ENCODE peak calls at places on chromosomes 16 and 17, in six cellular contexts. U is lower lobe of right lung, W is ovary, R is neural progenitor cell, S is left lung, O is sigmoid colon. Q is an unnamed sample.

GRCh38 chr17:80328620-80329380 is 68.1 kb downstream of the RNF213 start:
- DNase-seq in O (no peak), R (no peak), U (no peak), W (no peak), S (peak; percentile 13), Q (no peak)

GRCh38 chr17:8117980-8118768 is at the start of gene ALOXE3:
- DNase-seq in O (peak; percentile 84), W (peak; percentile 23), R (peak; percentile 59), S (peak; percentile 78), U (no peak), Q (no peak)

GRCh38 chr16:85465328-85466307 is 147.5 kb upstream of the GSE1 start:
- DNase-seq in S (no peak), U (no peak), R (no peak), O (no peak), W (peak; percentile 81), Q (peak; percentile 73)

GRCh38 chr17:83124871-83125514 is 45.6 kb downstream of the METRNL start:
- DNase-seq in O (peak; percentile 59), S (peak; percentile 57), U (peak; percentile 41), W (peak; percentile 5), R (no peak), Q (peak; percentile 65)

GRCh38 chr16:50467943-50468748 is 80.0 kb upstream of the NKD1 start:
- DNase-seq in W (peak; percentile 24), R (peak; percentile 93), S (peak; percentile 79), O (peak; percentile 62), U (no peak), Q (no peak)

GRCh38 chr16:24572069-24572468 is 32.7 kb downstream of the RBBP6 start:
- DNase-seq in O (no peak), S (no peak), U (no peak), R (no peak), W (no peak), Q (no peak)

GRCh38 chr17:55672585-55673501 is 49.8 kb downstream of the TMEM100 start:
- DNase-seq in R (no peak), W (no peak), O (peak; percentile 62), U (no peak), S (no peak), Q (no peak)

GRCh38 chr17:65359016-65359415 is 202.4 kb downstream of the AXIN2 start:
- DNase-seq in S (no peak), O (no peak), R (no peak), W (no peak), U (no peak), Q (no peak)

GRCh38 chr16:14193316-14193871 is 122.3 kb downstream of the MRTFB start:
- DNase-seq in S (no peak), U (no peak), W (no peak), O (no peak), R (no peak), Q (no peak)

GRCh38 chr17:5502552-5502951 is 16.2 kb downstream of the MIS12 start:
- DNase-seq in O (no peak), W (no peak), R (no peak), S (no peak), U (no peak), Q (no peak)
- TF ChIP-seq CTCF in O (no peak), W (no peak), R (no peak), S (no peak), U (no peak), Q (no peak)

DNA sequence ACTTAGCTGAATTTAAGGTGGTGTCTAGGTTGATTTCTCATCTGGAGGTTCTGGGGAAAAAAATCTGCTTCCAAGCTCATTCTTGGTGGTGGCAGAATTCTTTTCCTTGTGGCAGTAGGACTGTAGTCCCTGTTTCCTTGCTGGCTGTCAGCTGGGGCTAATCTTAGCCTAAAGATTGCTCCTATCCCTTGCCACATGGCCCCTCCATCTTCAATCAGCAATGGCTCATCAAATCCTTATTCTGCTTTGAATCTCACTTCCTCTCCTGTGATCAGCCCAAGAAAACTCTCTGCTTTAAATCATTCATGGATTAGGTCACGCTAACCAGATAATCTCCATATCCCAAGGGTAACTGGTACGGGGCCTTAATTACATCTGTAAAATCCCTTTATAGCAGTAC is 6.6 kb downstream of the FAM20A start:
- DNase-seq in S (no peak), W (no peak), R (no peak), U (no peak), O (no peak), Q (no peak)
- H3K36me3 ChIP-seq in S (peaks cover 24% of the 10 kb centered on the region), W (no peaks in the 10 kb centered on the region), R (no peaks in the 10 kb centered on the region), U (no peaks in the 10 kb centered on the region), O (no peaks in the 10 kb centered on the region), Q (no peaks in the 10 kb centered on the region)

DNA sequence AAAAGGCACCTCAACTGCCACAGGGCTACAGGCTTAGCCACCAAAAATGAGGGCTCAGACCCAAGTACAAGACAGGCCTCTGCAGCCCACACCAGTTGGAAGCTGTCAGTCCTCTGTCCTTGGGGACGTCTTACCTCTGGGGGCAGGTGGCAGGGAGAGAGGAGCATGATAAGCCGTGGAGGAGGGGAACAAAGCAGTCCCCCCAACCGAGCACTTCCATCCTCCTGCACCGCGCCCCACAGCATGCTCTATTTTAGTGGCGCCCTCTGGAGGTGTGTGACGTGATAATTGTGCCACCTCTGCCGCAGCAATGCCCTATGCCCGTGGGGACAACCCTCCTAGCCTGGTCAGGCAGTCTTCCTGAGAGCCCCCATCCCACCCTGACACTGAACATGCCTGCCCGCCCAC is 13.6 kb downstream of the G6PC3 start:
- DNase-seq in O (no peak), U (no peak), S (no peak), W (no peak), R (peak; percentile 64), Q (no peak)
- TF ChIP-seq CTCF in O (no peak), U (peak; percentile 24), S (no peak), W (no peak), R (peak; percentile 57), Q (peak; percentile 19)

GRCh38 chr17:76565728-76566612 is 19.7 kb downstream of the ST6GALNAC2 start:
- DNase-seq in O (no peak), R (no peak), W (no peak), S (no peak), U (no peak), Q (no peak)
- H3K36me3 ChIP-seq in O (no peaks in the 10 kb centered on the region), R (peaks cover 8% of the 10 kb centered on the region), W (no peaks in the 10 kb centered on the region), S (peaks cover 52% of the 10 kb centered on the region), U (peaks cover 39% of the 10 kb centered on the region), Q (peaks cover 23% of the 10 kb centered on the region)

DNA sequence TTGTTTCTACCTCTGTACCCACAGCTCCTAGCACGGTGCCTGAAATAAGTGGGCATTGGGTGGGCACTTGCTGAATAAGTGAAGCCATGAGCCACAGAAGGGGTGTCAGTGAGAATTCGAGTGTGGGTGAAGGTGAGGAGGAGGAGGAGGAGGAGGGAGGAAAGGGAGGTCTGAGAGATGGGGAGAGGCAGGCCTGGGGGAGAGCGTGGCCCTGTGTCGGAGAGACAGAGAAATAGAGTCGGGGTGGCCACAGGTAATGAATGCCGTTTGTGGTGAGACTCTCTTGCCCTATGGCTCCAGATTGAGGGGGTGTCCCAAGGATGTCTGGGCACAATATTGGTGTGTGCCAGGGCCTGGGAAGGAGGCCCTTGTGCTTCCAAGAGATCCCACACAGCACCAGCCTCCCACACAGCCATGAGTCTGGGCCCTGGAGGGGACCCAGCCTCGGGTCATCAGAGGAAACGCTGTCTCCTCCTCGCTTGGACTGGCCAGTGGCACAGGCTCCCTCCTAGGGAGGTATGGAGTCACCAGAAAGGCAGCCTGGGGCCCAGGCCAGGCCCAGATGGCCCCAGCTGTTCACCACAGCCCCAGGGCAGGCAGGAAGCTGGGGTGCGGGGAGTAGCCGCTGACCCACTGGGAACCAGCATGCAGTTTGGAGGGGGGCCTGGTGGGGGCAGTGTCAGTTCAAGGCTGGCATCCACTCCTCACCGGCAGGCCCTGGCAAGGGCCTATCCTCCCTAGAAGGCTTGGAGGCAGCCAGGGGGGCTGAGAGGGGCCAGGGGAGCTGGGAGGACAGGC is 49.0 kb downstream of the SDK2 start:
- DNase-seq in U (peak; percentile 57), R (peak; percentile 64), S (peak; percentile 72), O (no peak), W (no peak), Q (no peak)
- TF ChIP-seq CTCF in U (peak; percentile 31), R (peak; percentile 68), S (no peak), O (no peak), W (no peak), Q (peak; percentile 64)

DNA sequence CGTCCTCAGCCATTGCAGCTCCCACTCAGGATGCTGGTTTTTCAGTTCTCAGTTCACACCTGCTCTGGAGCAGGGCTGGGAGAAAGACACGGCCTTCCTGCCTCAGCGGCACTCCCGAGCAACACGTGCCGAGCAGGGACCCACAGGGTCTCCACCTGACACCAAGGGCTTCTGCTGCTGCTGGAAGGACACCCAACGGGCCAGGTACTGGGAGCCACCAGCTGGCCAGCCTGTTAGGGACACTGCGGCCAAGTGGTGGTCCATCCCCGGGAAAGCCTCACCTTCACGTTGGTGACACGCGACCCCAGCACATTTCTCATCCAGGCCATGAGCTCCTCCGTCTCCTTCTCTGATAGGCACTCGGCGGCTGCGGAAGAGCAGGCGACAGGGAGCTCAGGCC is 8.1 kb downstream of the DNASE1 start:
- DNase-seq in U (peak; percentile 35), S (peak; percentile 44), W (no peak), O (no peak), R (no peak), Q (no peak)
- H3K36me3 ChIP-seq in U (peaks cover 92% of the 10 kb centered on the region), S (peaks cover 85% of the 10 kb centered on the region), W (no peaks in the 10 kb centered on the region), O (peaks cover 16% of the 10 kb centered on the region), R (no peaks in the 10 kb centered on the region), Q (peaks cover 86% of the 10 kb centered on the region)

GRCh38 chr16:47018223-47018891 is 44.9 kb upstream of the DNAJA2 start:
- DNase-seq in O (no peak), R (peak; percentile 73), U (no peak), W (no peak), S (no peak), Q (no peak)

GRCh38 chr16:47013910-47014309 is 40.4 kb upstream of the DNAJA2 start:
- DNase-seq in O (no peak), S (no peak), U (no peak), W (no peak), R (no peak), Q (no peak)

GRCh38 chr16:47019563-47019962 is 46.1 kb upstream of the DNAJA2 start:
- DNase-seq in R (no peak), W (no peak), U (no peak), O (no peak), S (no peak), Q (no peak)

GRCh38 chr16:47016700-47017133 is 43.2 kb upstream of the DNAJA2 start:
- DNase-seq in W (no peak), R (no peak), O (no peak), U (no peak), S (no peak), Q (no peak)

DNA sequence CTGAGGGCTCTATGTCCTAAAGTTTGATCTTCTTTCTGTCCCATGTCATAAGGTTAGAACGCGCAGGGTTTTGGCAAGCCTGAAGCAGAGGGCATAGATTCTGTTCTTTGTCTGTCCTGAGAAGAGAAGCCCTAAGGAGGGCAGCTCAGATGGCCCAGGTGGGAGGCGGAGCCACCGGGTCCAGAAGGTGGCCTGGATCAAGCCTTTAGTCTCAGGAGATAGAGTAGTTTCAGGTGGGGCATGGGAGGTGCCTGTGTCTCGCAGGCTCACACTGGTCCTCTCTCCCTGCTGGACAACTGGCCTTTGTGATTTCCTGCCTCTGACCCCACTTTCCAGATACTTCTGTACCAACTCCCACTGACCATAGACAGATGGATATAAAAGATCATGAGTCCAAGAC is 44.2 kb upstream of the DNAJA2 start:
- DNase-seq in R (no peak), W (no peak), S (no peak), O (no peak), U (no peak), Q (no peak)
- TF ChIP-seq CTCF in R (no peak), W (no peak), S (no peak), O (no peak), U (no peak), Q (no peak)